ENCODE peak calls at places on chromosomes 11 and 22, in four cellular contexts. One of them, this sample, is unnamed.
A peak's percentile ranks its signal among the peaks of the same experiment; 100 is the strongest.

GRCh38 chr11:73087730-73088129 is 54.4 kb downstream of the FCHSD2 start:
- DNase-seq in SW 1271: no peak
- DNase-seq in GM12865: peak; percentile 50
- DNase-seq in Calu3: no peak
- DNase-seq in this sample: peak; percentile 18

GRCh38 chr22:26406118-26406517 is 22.9 kb upstream of the ASPHD2 start:
- DNase-seq in SW 1271: no peak
- DNase-seq in GM12865: peak; percentile 31
- DNase-seq in Calu3: no peak
- DNase-seq in this sample: no peak

GRCh38 chr22:48153726-48154125 is 1391.3 kb downstream of the TBC1D22A start:
- DNase-seq in SW 1271: no peak
- DNase-seq in GM12865: no peak
- DNase-seq in Calu3: no peak
- DNase-seq in this sample: no peak

GRCh38 chr22:32665676-32666075 is 135.8 kb upstream of the TIMP3 start:
- DNase-seq in SW 1271: no peak
- DNase-seq in GM12865: no peak
- DNase-seq in Calu3: no peak
- DNase-seq in this sample: no peak

GRCh38 chr11:121226415-121227263 is 65.9 kb upstream of the SC5D start:
- DNase-seq in SW 1271: no peak
- DNase-seq in GM12865: peak; percentile 71
- DNase-seq in Calu3: no peak
- DNase-seq in this sample: peak; percentile 9

GRCh38 chr11:96755209-96755608 is 365.4 kb downstream of the JRKL start:
- DNase-seq in SW 1271: no peak
- DNase-seq in GM12865: no peak
- DNase-seq in Calu3: no peak
- DNase-seq in this sample: no peak

GRCh38 chr22:25923952-25924351 is 182.0 kb downstream of the MYO18B start:
- DNase-seq in SW 1271: no peak
- DNase-seq in GM12865: no peak
- DNase-seq in Calu3: no peak
- DNase-seq in this sample: no peak

GRCh38 chr11:76524919-76525318 is 80.1 kb downstream of the EMSY start:
- DNase-seq in SW 1271: no peak
- DNase-seq in GM12865: no peak
- DNase-seq in Calu3: peak; percentile 39
- DNase-seq in this sample: no peak

GRCh38 chr11:72723508-72723907 is 28.7 kb downstream of the ARAP1 start:
- DNase-seq in SW 1271: no peak
- DNase-seq in GM12865: no peak
- DNase-seq in Calu3: peak; percentile 20
- DNase-seq in this sample: no peak

GRCh38 chr11:26621147-26621546 is 49.1 kb upstream of the MUC15 start:
- DNase-seq in SW 1271: no peak
- DNase-seq in GM12865: no peak
- DNase-seq in Calu3: no peak
- DNase-seq in this sample: no peak

GRCh38 chr22:32080904-32081303 is 37.8 kb downstream of the SLC5A1 start:
- DNase-seq in SW 1271: peak; percentile 45
- DNase-seq in GM12865: peak; percentile 61
- DNase-seq in Calu3: peak; percentile 55
- DNase-seq in this sample: peak; percentile 67

GRCh38 chr11:115303304-115303703 is 200.9 kb downstream of the CADM1 start:
- DNase-seq in SW 1271: no peak
- DNase-seq in GM12865: no peak
- DNase-seq in Calu3: no peak
- DNase-seq in this sample: no peak

GRCh38 chr11:95142431-95142830 is 52.8 kb downstream of the ENDOD1 start:
- DNase-seq in SW 1271: no peak
- DNase-seq in GM12865: no peak
- DNase-seq in Calu3: no peak
- DNase-seq in this sample: no peak

GRCh38 chr11:65911682-65912568 is 6.9 kb downstream of the C11orf68 start:
- DNase-seq in SW 1271: peak; percentile 90
- DNase-seq in GM12865: no peak
- DNase-seq in Calu3: peak; percentile 49
- DNase-seq in this sample: peak; percentile 77

GRCh38 chr22:18977824-18978425 is 41.8 kb upstream of the PRODH start:
- DNase-seq in SW 1271: no peak
- DNase-seq in GM12865: no peak
- DNase-seq in Calu3: no peak
- DNase-seq in this sample: no peak

GRCh38 chr11:78801161-78801884 is 226.7 kb upstream of the NARS2 start:
- DNase-seq in SW 1271: no peak
- DNase-seq in GM12865: no peak
- DNase-seq in Calu3: no peak
- DNase-seq in this sample: peak; percentile 60

GRCh38 chr11:115663790-115664189 is 159.6 kb upstream of the CADM1 start:
- DNase-seq in SW 1271: no peak
- DNase-seq in GM12865: no peak
- DNase-seq in Calu3: no peak
- DNase-seq in this sample: no peak

GRCh38 chr11:12286606-12287005 is 90.8 kb upstream of the PARVA start:
- DNase-seq in SW 1271: no peak
- DNase-seq in GM12865: no peak
- DNase-seq in Calu3: no peak
- DNase-seq in this sample: no peak

GRCh38 chr11:134905513-134905912 is 493.5 kb upstream of the B3GAT1 start:
- DNase-seq in SW 1271: no peak
- DNase-seq in GM12865: no peak
- DNase-seq in Calu3: no peak
- DNase-seq in this sample: no peak

GRCh38 chr11:62770778-62771143 is 435 bp upstream of the TAF6L start:
- DNase-seq in SW 1271: no peak
- DNase-seq in GM12865: peak; percentile 47
- DNase-seq in Calu3: no peak
- DNase-seq in this sample: no peak

GRCh38 chr11:122879785-122880184 is 2.8 kb upstream of the JHY start:
- DNase-seq in SW 1271: no peak
- DNase-seq in GM12865: no peak
- DNase-seq in Calu3: no peak
- DNase-seq in this sample: no peak

GRCh38 chr11:68048681-68049508 is 10.1 kb downstream of the TCIRG1 start:
- DNase-seq in SW 1271: no peak
- DNase-seq in GM12865: no peak
- DNase-seq in Calu3: no peak
- DNase-seq in this sample: peak; percentile 8

GRCh38 chr11:106950067-106950491 is 68.2 kb downstream of the GUCY1A2 start:
- DNase-seq in SW 1271: no peak
- DNase-seq in GM12865: no peak
- DNase-seq in Calu3: no peak
- DNase-seq in this sample: no peak

GRCh38 chr11:79244175-79244804 is 196.5 kb downstream of the TENM4 start:
- DNase-seq in SW 1271: no peak
- DNase-seq in GM12865: no peak
- DNase-seq in Calu3: no peak
- DNase-seq in this sample: peak; percentile 29

GRCh38 chr11:74877132-74877531 is 71.8 kb downstream of the XRRA1 start:
- DNase-seq in SW 1271: peak; percentile 25
- DNase-seq in GM12865: peak; percentile 21
- DNase-seq in Calu3: no peak
- DNase-seq in this sample: peak; percentile 39

GRCh38 chr22:38781033-38781432 is 12.9 kb downstream of the DNAL4 start:
- DNase-seq in SW 1271: no peak
- DNase-seq in GM12865: no peak
- DNase-seq in Calu3: no peak
- DNase-seq in this sample: no peak

GRCh38 chr11:30422828-30423648 is 100.1 kb downstream of the ARL14EP start:
- DNase-seq in SW 1271: no peak
- DNase-seq in GM12865: no peak
- DNase-seq in Calu3: no peak
- DNase-seq in this sample: no peak

GRCh38 chr11:111734383-111735261 is 31.6 kb downstream of the PPP2R1B start:
- DNase-seq in SW 1271: no peak
- DNase-seq in GM12865: no peak
- DNase-seq in Calu3: no peak
- DNase-seq in this sample: no peak

GRCh38 chr11:33835143-33835878 is 56.6 kb downstream of the LMO2 start:
- DNase-seq in SW 1271: peak; percentile 54
- DNase-seq in GM12865: peak; percentile 51
- DNase-seq in Calu3: no peak
- DNase-seq in this sample: peak; percentile 68

GRCh38 chr11:69260622-69261021 is 33.3 kb upstream of the MYEOV start:
- DNase-seq in SW 1271: no peak
- DNase-seq in GM12865: no peak
- DNase-seq in Calu3: no peak
- DNase-seq in this sample: no peak

GRCh38 chr11:66639066-66639813 is 737 bp downstream of the RBM4 start:
- DNase-seq in SW 1271: peak; percentile 54
- DNase-seq in GM12865: peak; percentile 52
- DNase-seq in Calu3: peak; percentile 11
- DNase-seq in this sample: peak; percentile 49

GRCh38 chr11:68139395-68139794 is 18.2 kb upstream of the CHKA start:
- DNase-seq in SW 1271: no peak
- DNase-seq in GM12865: no peak
- DNase-seq in Calu3: no peak
- DNase-seq in this sample: peak; percentile 45

GRCh38 chr11:115330693-115331482 is 173.3 kb downstream of the CADM1 start:
- DNase-seq in SW 1271: no peak
- DNase-seq in GM12865: no peak
- DNase-seq in Calu3: no peak
- DNase-seq in this sample: no peak

GRCh38 chr11:130945945-130946344 is 29.7 kb upstream of the SNX19 start:
- DNase-seq in SW 1271: no peak
- DNase-seq in GM12865: no peak
- DNase-seq in Calu3: no peak
- DNase-seq in this sample: no peak

GRCh38 chr22:31838917-31839316 is 85.1 kb downstream of the DEPDC5 start:
- DNase-seq in SW 1271: no peak
- DNase-seq in GM12865: no peak
- DNase-seq in Calu3: no peak
- DNase-seq in this sample: no peak